ENCODE peak calls at places on chromosomes 13 and 19, in seven cellular contexts. E is body of pancreas, D is nephron progenitor cell, S is astrocyte, M is RWPE1, X is mucosa of descending colon, L is cardiac fibroblast. Y is an unnamed sample.

GRCh38 chr19:8592231-8593009 is 15.2 kb upstream of the MYO1F start:
- DNase-seq in D (peak; percentile 100), E (peak; percentile 94), L (peak; percentile 97), M (peak; percentile 69), X (peak; percentile 84), S (peak; percentile 86), Y (peak; percentile 54)

GRCh38 chr13:30429721-30430694 is 7.7 kb downstream of the UBE2L5 start:
- DNase-seq in L (peak; percentile 92), M (peak; percentile 91), S (peak; percentile 94), D (no peak), E (no peak), X (no peak), Y (peak; percentile 89)

GRCh38 chr13:85737952-85738351 is 61.3 kb downstream of the SLITRK6 start:
- DNase-seq in M (no peak), L (no peak), S (no peak), X (no peak), D (no peak), E (no peak), Y (no peak)

GRCh38 chr13:94673841-94674240 is 38.5 kb downstream of the SOX21 start:
- DNase-seq in M (no peak), D (no peak), L (no peak), E (no peak), S (no peak), X (no peak), Y (no peak)

GRCh38 chr19:7607874-7608560 is 12.4 kb downstream of the CAMSAP3 start:
- DNase-seq in X (no peak), S (no peak), L (no peak), E (no peak), M (no peak), D (no peak), Y (no peak)

GRCh38 chr13:111278711-111279110 is 41.7 kb upstream of the TEX29 start:
- DNase-seq in S (no peak), D (no peak), M (no peak), L (no peak), X (no peak), E (no peak), Y (no peak)

GRCh38 chr13:88857256-88857655 is 1186.1 kb downstream of the SLITRK5 start:
- DNase-seq in D (no peak), M (no peak), L (no peak), X (no peak), E (no peak), S (no peak), Y (no peak)

GRCh38 chr13:86960876-86961275 is 710.3 kb upstream of the SLITRK5 start:
- DNase-seq in X (no peak), D (no peak), S (peak; percentile 52), E (no peak), L (no peak), M (no peak), Y (no peak)

GRCh38 chr13:50742353-50742752 is 101.1 kb downstream of the DLEU7 start:
- DNase-seq in S (no peak), E (no peak), X (no peak), L (no peak), D (no peak), M (no peak), Y (no peak)

GRCh38 chr19:15788594-15789270 is 1.3 kb downstream of the OR10H5 start:
- DNase-seq in M (no peak), L (no peak), X (peak; percentile 65), E (no peak), S (no peak), D (no peak), Y (no peak)

GRCh38 chr19:18227781-18228271 is 1.6 kb upstream of the PDE4C start:
- DNase-seq in E (no peak), D (no peak), X (no peak), L (no peak), S (no peak), M (no peak), Y (no peak)

DNA sequence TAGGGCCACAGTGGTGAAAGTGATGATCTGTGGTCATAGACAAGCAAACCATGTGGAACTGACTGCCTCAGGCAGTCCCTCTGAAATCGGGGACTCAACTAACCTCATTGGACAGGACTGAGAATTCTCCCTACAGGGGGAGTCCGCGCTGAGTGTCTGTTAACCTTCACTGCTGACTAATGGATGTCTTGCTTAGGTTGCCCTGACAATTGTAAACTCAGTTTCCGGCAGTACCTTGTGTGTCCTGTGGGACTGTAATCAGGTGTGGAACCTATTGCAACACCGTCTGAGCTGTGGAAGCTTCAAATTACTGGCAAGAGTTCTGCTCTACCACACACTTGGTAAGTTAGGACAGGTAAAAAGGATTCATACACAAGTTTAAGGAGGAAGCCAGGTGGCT is 21.8 kb downstream of the ZNF77 start:
- DNase-seq in S (no peak), L (no peak), D (no peak), E (peak; percentile 80), M (no peak), X (no peak), Y (peak; percentile 7)
- TF ChIP-seq CTCF in S (no peak), L (no peak), D (no peak), E (peak; percentile 58), M (no peak), X (no peak), Y (peak; percentile 4)

GRCh38 chr19:54297759-54298305 is 15.1 kb downstream of the LILRA5 start:
- DNase-seq in L (no peak), S (no peak), M (no peak), E (no peak), X (peak; percentile 19), D (no peak), Y (no peak)
- TF ChIP-seq CTCF in L (no peak), S (no peak), M (no peak), E (no peak), X (no peak), D (no peak), Y (peak; percentile 40)

DNA sequence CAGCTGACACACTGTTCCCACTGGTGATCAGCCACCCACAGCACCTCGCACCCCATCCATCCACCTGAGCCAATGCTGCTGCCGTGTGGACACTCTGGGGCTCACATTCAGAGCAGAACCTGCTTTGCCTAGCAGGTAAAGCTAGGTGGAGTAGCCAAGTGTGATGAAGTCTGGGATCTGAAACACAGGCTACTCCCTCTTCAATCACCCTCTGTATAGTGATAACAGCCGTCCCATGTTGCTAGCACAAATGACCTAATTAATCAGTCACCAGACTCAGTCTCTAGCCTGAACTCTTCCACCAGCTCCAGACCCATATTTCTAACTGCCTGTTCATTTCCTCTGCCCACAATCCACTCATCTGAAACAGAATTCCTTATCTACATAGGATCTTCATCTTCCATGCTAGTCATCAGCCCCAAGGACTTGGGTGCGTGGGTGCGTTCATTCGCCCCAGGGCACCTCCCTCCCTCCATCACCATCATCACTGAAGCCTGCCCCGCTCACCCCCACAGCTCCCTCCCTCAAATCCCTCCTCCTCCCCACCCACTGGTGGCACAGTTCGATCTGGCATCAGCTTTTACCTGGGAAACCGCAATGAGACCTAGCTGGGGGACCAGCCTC is 19.8 kb downstream of the STK24 start:
- DNase-seq in X (no peak), L (no peak), M (no peak), S (peak; percentile 65), E (peak; percentile 49), D (no peak), Y (peak; percentile 85)
- TF ChIP-seq CTCF in X (no peak), L (no peak), M (no peak), S (no peak), E (peak; percentile 67), D (no peak), Y (no peak)

GRCh38 chr19:49916839-49917733 is 11.9 kb upstream of the ATF5 start:
- DNase-seq in S (no peak), X (no peak), D (no peak), E (no peak), M (no peak), L (no peak), Y (no peak)
- TF ChIP-seq CTCF in S (no peak), X (no peak), D (peak; percentile 16), E (no peak), M (no peak), L (peak; percentile 3), Y (peak; percentile 43)

DNA sequence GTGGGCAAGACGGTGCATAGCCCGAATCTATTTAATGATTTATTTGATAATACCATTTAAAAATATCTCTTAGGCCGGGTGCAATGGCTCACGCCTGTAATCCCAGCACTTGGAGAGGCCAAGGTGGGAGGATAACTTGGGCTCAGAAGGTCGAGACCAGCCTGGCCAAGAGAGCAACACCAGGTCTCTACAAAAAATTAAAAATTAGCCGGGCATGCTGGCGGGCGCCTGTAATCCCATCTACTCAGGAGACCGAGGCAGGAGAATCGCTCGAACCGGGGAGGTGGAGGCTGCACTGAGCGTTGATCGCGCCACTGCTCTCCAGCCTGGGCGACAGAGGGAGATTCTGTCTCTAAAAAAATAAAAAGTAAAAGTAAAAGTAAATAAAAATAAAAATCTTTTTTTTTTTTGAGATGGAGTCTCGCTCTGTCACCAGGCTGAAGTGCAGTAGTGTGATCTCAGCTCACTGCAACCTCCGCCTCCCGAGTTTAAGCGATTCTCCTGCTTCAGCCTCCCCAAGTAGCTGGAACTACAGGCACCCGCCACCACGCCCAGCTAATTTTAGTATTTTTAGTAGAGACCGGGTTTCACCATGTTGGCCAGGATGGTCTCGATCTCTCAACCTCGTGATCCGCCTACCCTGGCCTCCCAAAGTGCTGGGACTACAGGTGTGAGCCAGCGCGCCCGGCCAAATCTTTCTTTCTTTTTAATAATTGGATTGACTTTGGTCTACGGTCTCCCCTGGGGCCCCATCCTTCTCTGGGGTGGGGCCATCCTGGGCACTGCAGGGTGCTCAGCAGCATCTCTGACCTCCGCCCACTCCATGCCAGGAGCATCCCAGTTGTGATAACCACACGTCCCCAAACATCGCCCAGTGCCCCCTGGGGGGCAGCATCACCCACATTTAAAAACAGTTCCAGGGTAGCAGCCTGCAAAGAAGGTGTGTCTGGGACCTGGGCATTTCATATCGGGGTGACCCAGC is 90.7 kb downstream of the GNG7 start:
- DNase-seq in E (no peak), L (no peak), S (no peak), M (no peak), D (no peak), X (no peak), Y (no peak)
- TF ChIP-seq CTCF in E (no peak), L (no peak), S (no peak), M (peak; percentile 50), D (peak; percentile 2), X (no peak), Y (peak; percentile 23)

GRCh38 chr13:33466262-33466661 is 180.7 kb upstream of the STARD13 start:
- DNase-seq in L (no peak), D (no peak), S (no peak), X (no peak), E (no peak), M (no peak), Y (no peak)
- TF ChIP-seq CTCF in L (peak; percentile 5), D (no peak), S (no peak), X (no peak), E (no peak), M (peak; percentile 7), Y (peak; percentile 34)

GRCh38 chr19:42360787-42361544 is 29.1 kb downstream of the CNFN start:
- DNase-seq in S (peak; percentile 8), E (no peak), D (peak; percentile 29), X (no peak), M (no peak), L (no peak), Y (no peak)
- TF ChIP-seq CTCF in S (no peak), E (no peak), D (no peak), X (no peak), M (no peak), L (no peak), Y (no peak)

Y was measured in HFFc6.